ENCODE peak calls at places on chromosomes 11 and 22, in seven cellular contexts. One of them, this sample, is unnamed.

GRCh38 chr11:103699216-103699615 is 337.2 kb upstream of the DDI1 start:
- DNase-seq in stimulated activated CD4-positive, alpha-beta T cell treated with anti-CD3 and anti-CD28 coated beads, Interleukin-1b, Interleukin-23, amount 100 ng/mL, for 1 hour: no peak
- DNase-seq in upper lobe of right lung: no peak
- DNase-seq in erythroblast: no peak
- DNase-seq in neuronal stem cell: no peak
- DNase-seq in anterior cingulate cortex: no peak
- DNase-seq in NAMALWA: no peak
- DNase-seq in this sample: no peak

GRCh38 chr11:124670732-124671131 is 2.8 kb downstream of the SIAE start:
- DNase-seq in erythroblast: peak
- DNase-seq in stimulated activated CD4-positive, alpha-beta T cell treated with anti-CD3 and anti-CD28 coated beads, Interleukin-1b, Interleukin-23, amount 100 ng/mL, for 1 hour: no peak
- DNase-seq in NAMALWA: peak
- DNase-seq in upper lobe of right lung: no peak
- DNase-seq in anterior cingulate cortex: no peak
- DNase-seq in neuronal stem cell: no peak
- DNase-seq in this sample: no peak

GRCh38 chr11:56271092-56271491 is 2.9 kb upstream of the OR5T1 start:
- DNase-seq in anterior cingulate cortex: no peak
- DNase-seq in neuronal stem cell: no peak
- DNase-seq in upper lobe of right lung: no peak
- DNase-seq in erythroblast: no peak
- DNase-seq in NAMALWA: no peak
- DNase-seq in stimulated activated CD4-positive, alpha-beta T cell treated with anti-CD3 and anti-CD28 coated beads, Interleukin-1b, Interleukin-23, amount 100 ng/mL, for 1 hour: no peak
- DNase-seq in this sample: no peak

GRCh38 chr22:39520874-39521857 is 804 bp downstream of the ATF4 start:
- DNase-seq in neuronal stem cell: no peak
- DNase-seq in stimulated activated CD4-positive, alpha-beta T cell treated with anti-CD3 and anti-CD28 coated beads, Interleukin-1b, Interleukin-23, amount 100 ng/mL, for 1 hour: peak
- DNase-seq in upper lobe of right lung: peak
- DNase-seq in NAMALWA: peak
- DNase-seq in erythroblast: peak
- DNase-seq in anterior cingulate cortex: no peak
- DNase-seq in this sample: peak

GRCh38 chr11:123431619-123432018 is 1.6 kb downstream of the GRAMD1B start:
- DNase-seq in erythroblast: no peak
- DNase-seq in stimulated activated CD4-positive, alpha-beta T cell treated with anti-CD3 and anti-CD28 coated beads, Interleukin-1b, Interleukin-23, amount 100 ng/mL, for 1 hour: no peak
- DNase-seq in upper lobe of right lung: no peak
- DNase-seq in NAMALWA: no peak
- DNase-seq in anterior cingulate cortex: no peak
- DNase-seq in neuronal stem cell: no peak
- DNase-seq in this sample: no peak

GRCh38 chr11:27777013-27777412 is 76.8 kb upstream of the BDNF start:
- DNase-seq in stimulated activated CD4-positive, alpha-beta T cell treated with anti-CD3 and anti-CD28 coated beads, Interleukin-1b, Interleukin-23, amount 100 ng/mL, for 1 hour: no peak
- DNase-seq in erythroblast: no peak
- DNase-seq in anterior cingulate cortex: no peak
- DNase-seq in neuronal stem cell: no peak
- DNase-seq in NAMALWA: no peak
- DNase-seq in upper lobe of right lung: no peak
- DNase-seq in this sample: no peak

GRCh38 chr22:42747701-42748513 is 27.2 kb upstream of the A4GALT start:
- DNase-seq in anterior cingulate cortex: no peak
- DNase-seq in stimulated activated CD4-positive, alpha-beta T cell treated with anti-CD3 and anti-CD28 coated beads, Interleukin-1b, Interleukin-23, amount 100 ng/mL, for 1 hour: no peak
- DNase-seq in upper lobe of right lung: no peak
- DNase-seq in NAMALWA: peak
- DNase-seq in erythroblast: no peak
- DNase-seq in neuronal stem cell: no peak
- DNase-seq in this sample: peak

GRCh38 chr11:119739975-119740374 is 11.0 kb upstream of the NECTIN1 start:
- DNase-seq in stimulated activated CD4-positive, alpha-beta T cell treated with anti-CD3 and anti-CD28 coated beads, Interleukin-1b, Interleukin-23, amount 100 ng/mL, for 1 hour: no peak
- DNase-seq in neuronal stem cell: no peak
- DNase-seq in NAMALWA: no peak
- DNase-seq in upper lobe of right lung: no peak
- DNase-seq in erythroblast: peak
- DNase-seq in anterior cingulate cortex: no peak
- DNase-seq in this sample: no peak

GRCh38 chr11:134560066-134560465 is 148.0 kb upstream of the B3GAT1 start:
- DNase-seq in NAMALWA: no peak
- DNase-seq in anterior cingulate cortex: no peak
- DNase-seq in neuronal stem cell: no peak
- DNase-seq in erythroblast: no peak
- DNase-seq in stimulated activated CD4-positive, alpha-beta T cell treated with anti-CD3 and anti-CD28 coated beads, Interleukin-1b, Interleukin-23, amount 100 ng/mL, for 1 hour: no peak
- DNase-seq in upper lobe of right lung: peak
- DNase-seq in this sample: no peak

This sample was measured in stromal cell of bone marrow.